ENCODE peak calls at places on chromosomes 1 and 21, in nine cellular contexts. D, U, C, O, K, Q, A, H and P are unnamed samples.

GRCh38 chr1:206949641-206950040 is 3.4 kb upstream of the PIGR start:
- DNase-seq in U (no peak), Q (no peak), A (no peak), C (no peak), O (no peak), D (no peak), K (no peak), H (no peak), P (no peak)

GRCh38 chr1:180040034-180040433 is 85.4 kb downstream of the CEP350 start:
- DNase-seq in D (no peak), O (no peak), K (no peak), C (peak; percentile 96), A (no peak), U (no peak), Q (no peak), H (no peak), P (no peak)

GRCh38 chr1:192747305-192747704 is 61.5 kb upstream of the RGS2 start:
- DNase-seq in K (no peak), H (no peak), O (no peak), D (no peak), U (no peak), Q (no peak), A (no peak), C (peak; percentile 79), P (no peak)

GRCh38 chr1:16727190-16728111 is 12.9 kb upstream of the RNU1-4 start:
- DNase-seq in H (peak; percentile 52), A (peak; percentile 2), O (no peak), U (peak; percentile 74), D (peak; percentile 27), K (peak; percentile 34), C (peak; percentile 23), Q (peak; percentile 57), P (no peak)

GRCh38 chr1:228792601-228793000 is 57.3 kb downstream of the RHOU start:
- DNase-seq in K (no peak), Q (no peak), A (no peak), U (no peak), C (no peak), O (peak; percentile 87), H (no peak), D (no peak), P (no peak)

GRCh38 chr1:3948344-3948743 is 48.3 kb upstream of the C1orf174 start:
- DNase-seq in O (no peak), Q (no peak), A (no peak), H (no peak), D (no peak), C (no peak), K (no peak), U (no peak), P (no peak)

GRCh38 chr1:53115403-53116306 is 26.8 kb downstream of the SLC1A7 start:
- DNase-seq in D (no peak), Q (peak; percentile 95), C (peak; percentile 57), O (no peak), H (peak; percentile 23), A (no peak), K (peak; percentile 50), U (no peak), P (no peak)

GRCh38 chr1:1259540-1259939 is 13.0 kb upstream of the C1QTNF12 start:
- DNase-seq in D (no peak), K (no peak), A (no peak), H (no peak), C (no peak), Q (no peak), U (no peak), O (no peak), P (no peak)

GRCh38 chr1:240806201-240806745 is 194.3 kb upstream of the GREM2 start:
- DNase-seq in C (peak; percentile 48), A (no peak), O (no peak), Q (no peak), D (no peak), U (no peak), H (no peak), K (no peak), P (no peak)

GRCh38 chr21:14492890-14493289 is 53.2 kb downstream of the SAMSN1 start:
- DNase-seq in Q (no peak), D (no peak), C (no peak), H (no peak), A (no peak), K (no peak), U (no peak), O (no peak), P (no peak)

GRCh38 chr1:150973258-150973825 is 1.3 kb downstream of the CERS2 start:
- DNase-seq in Q (peak; percentile 26), C (peak; percentile 67), A (no peak), H (no peak), D (no peak), O (no peak), U (no peak), K (peak; percentile 29), P (peak; percentile 23)

GRCh38 chr1:152486400-152487006 is 24.1 kb upstream of the LCE5A start:
- DNase-seq in Q (no peak), K (no peak), U (no peak), C (no peak), A (no peak), H (no peak), O (no peak), D (no peak), P (no peak)

GRCh38 chr21:42451941-42452340 is 44.1 kb downstream of the RSPH1 start:
- DNase-seq in H (no peak), O (no peak), Q (no peak), A (no peak), K (no peak), C (no peak), U (no peak), D (no peak), P (no peak)

GRCh38 chr1:12057382-12057781 is 5.7 kb upstream of the TNFRSF8 start:
- DNase-seq in D (no peak), A (no peak), Q (no peak), C (no peak), U (no peak), O (no peak), H (no peak), K (no peak), P (no peak)

GRCh38 chr1:3681231-3681897 is 29.0 kb downstream of the TP73 start:
- DNase-seq in A (no peak), H (no peak), D (no peak), O (no peak), U (no peak), Q (no peak), C (no peak), K (no peak), P (no peak)

GRCh38 chr1:210251680-210252490 is 19.3 kb downstream of the SERTAD4 start:
- DNase-seq in C (no peak), K (peak; percentile 43), O (no peak), D (peak; percentile 53), U (no peak), H (no peak), A (no peak), Q (peak; percentile 62), P (no peak)

GRCh38 chr1:110170726-110171125 is 20.4 kb downstream of the SLC6A17 start:
- DNase-seq in Q (no peak), C (no peak), A (no peak), H (no peak), D (no peak), O (no peak), K (no peak), U (no peak), P (no peak)

GRCh38 chr1:208614610-208615009 is 370.4 kb upstream of the PLXNA2 start:
- DNase-seq in U (no peak), C (no peak), H (no peak), K (no peak), O (no peak), A (no peak), Q (no peak), D (no peak), P (no peak)

GRCh38 chr1:15192916-15193550 is 39.5 kb downstream of the TMEM51 start:
- DNase-seq in H (peak; percentile 23), A (no peak), O (no peak), U (no peak), Q (no peak), C (no peak), D (no peak), K (no peak), P (no peak)

GRCh38 chr1:203985044-203985443 is 87.9 kb upstream of the SOX13 start:
- DNase-seq in A (no peak), K (no peak), D (no peak), Q (peak; percentile 90), H (no peak), O (no peak), U (no peak), C (no peak), P (no peak)

GRCh38 chr1:154788886-154789285 is 81.2 kb downstream of the KCNN3 start:
- DNase-seq in U (no peak), K (no peak), O (no peak), A (no peak), H (no peak), D (no peak), Q (no peak), C (peak; percentile 13), P (no peak)

GRCh38 chr1:183653468-183653794 is 315 bp upstream of the APOBEC4 start:
- DNase-seq in O (no peak), H (no peak), C (no peak), D (no peak), K (no peak), Q (no peak), A (no peak), U (no peak), P (no peak)

GRCh38 chr1:55402676-55403464 is 187.7 kb upstream of the USP24 start:
- DNase-seq in K (no peak), U (no peak), Q (no peak), C (peak; percentile 83), H (no peak), O (no peak), D (no peak), A (no peak), P (no peak)

GRCh38 chr1:155509064-155509463 is 53.5 kb downstream of the ASH1L start:
- DNase-seq in A (no peak), O (no peak), U (no peak), K (no peak), D (no peak), C (no peak), H (no peak), Q (no peak), P (no peak)